ENCODE peak calls at places on chromosome 1, in eight cellular contexts. F is NCI-H446; U is T-cell; V is fibroblast of mammary gland; H is NCI-H1417; B is putamen; X is T-helper 2 cell treated with Interferon-gamma antibody and Interleukin-4, amounts not matched to agents 5 μg/mL and 100 μg/mL, for 36 hours; T is left ventricle myocardium superior. S is an unnamed sample.

GRCh38 chr1:199073166-199073565 is 434.3 kb downstream of the PTPRC start:
- DNase-seq in F (no peak), U (no peak), V (no peak), H (no peak), B (no peak), X (no peak), T (no peak), S (no peak)

GRCh38 chr1:80915491-80915890 is 885.2 kb upstream of the ADGRL2 start:
- DNase-seq in F (no peak), U (no peak), V (no peak), H (no peak), B (no peak), X (no peak), T (no peak), S (no peak)

GRCh38 chr1:41369531-41369930 is 8.3 kb downstream of the FOXO6 start:
- DNase-seq in F (no peak), U (no peak), V (no peak), H (no peak), B (no peak), X (no peak), T (no peak), S (no peak)

GRCh38 chr1:203686091-203686632 is 59.5 kb downstream of the ATP2B4 start:
- DNase-seq in F (peak; percentile 90), U (no peak), V (no peak), H (peak; percentile 37), B (no peak), X (no peak), T (no peak), S (no peak)

GRCh38 chr1:37944091-37944763 is 2.6 kb downstream of the INPP5B start:
- DNase-seq in F (no peak), U (no peak), V (peak; percentile 31), H (no peak), B (no peak), X (no peak), T (no peak), S (no peak)

GRCh38 chr1:53278294-53278693 is 40.0 kb upstream of the MAGOH start:
- DNase-seq in F (peak; percentile 65), U (peak; percentile 65), V (no peak), H (peak; percentile 19), B (no peak), X (peak; percentile 44), T (peak; percentile 72), S (peak; percentile 45)

GRCh38 chr1:99264201-99265021 is at the start of gene PLPPR4:
- DNase-seq in F (peak; percentile 58), U (no peak), V (peak; percentile 8), H (peak; percentile 39), B (peak; percentile 61), X (no peak), T (peak; percentile 67), S (peak; percentile 40)

GRCh38 chr1:227789881-227790400 is 25.5 kb upstream of the PRSS38 start:
- DNase-seq in F (no peak), U (no peak), V (no peak), H (no peak), B (no peak), X (no peak), T (no peak), S (no peak)

GRCh38 chr1:238319957-238320356 is 429.2 kb upstream of the ZP4 start:
- DNase-seq in F (no peak), U (no peak), V (no peak), H (no peak), B (no peak), X (no peak), T (no peak), S (no peak)

GRCh38 chr1:168582690-168583325 is 6.4 kb downstream of the XCL1 start:
- DNase-seq in F (no peak), U (no peak), V (peak; percentile 60), H (no peak), B (no peak), X (no peak), T (no peak), S (no peak)

GRCh38 chr1:226736001-226736907 is 2.8 kb downstream of the ITPKB start:
- DNase-seq in F (peak; percentile 84), U (no peak), V (no peak), H (no peak), B (peak; percentile 67), X (no peak), T (peak; percentile 55), S (peak; percentile 52)